ENCODE peak calls at places on chromosome 22, in four cellular contexts. E, M, H and L are unnamed samples.

GRCh38 chr22:34508797-34509196 is 557.2 kb upstream of the ISX start:
- DNase-seq in E (no peak), M (no peak), H (no peak), L (no peak)

GRCh38 chr22:37189011-37189466 is 992 bp upstream of the C1QTNF6 start:
- DNase-seq in E (peak; percentile 61), M (no peak), H (no peak), L (peak; percentile 94)

GRCh38 chr22:40673017-40673416 is 6.3 kb upstream of the MCHR1 start:
- DNase-seq in M (no peak), H (no peak), E (no peak), L (no peak)

GRCh38 chr22:32590556-32590955 is 115.9 kb downstream of the FBXO7 start:
- DNase-seq in H (no peak), M (peak; percentile 29), E (peak; percentile 88), L (peak; percentile 45)

GRCh38 chr22:25148149-25148691 is 51.4 kb upstream of the CRYBB3 start:
- DNase-seq in M (no peak), E (no peak), H (no peak), L (no peak)

GRCh38 chr22:28813772-28814518 is 13.6 kb upstream of the XBP1 start:
- DNase-seq in M (no peak), H (no peak), E (no peak), L (no peak)

GRCh38 chr22:41687901-41688364 is 734 bp downstream of the SNU13 start:
- DNase-seq in M (no peak), E (peak; percentile 22), H (no peak), L (peak; percentile 4)

GRCh38 chr22:29158546-29158945 is 47.1 kb upstream of the EMID1 start:
- DNase-seq in M (no peak), H (no peak), E (no peak), L (no peak)

GRCh38 chr22:40487663-40488249 is 117.4 kb downstream of the SGSM3 start:
- DNase-seq in M (no peak), H (no peak), E (peak; percentile 40), L (peak; percentile 32)

GRCh38 chr22:41845380-41846267 is 12.7 kb downstream of the SREBF2 start:
- DNase-seq in E (peak; percentile 38), M (no peak), H (no peak), L (no peak)

GRCh38 chr22:41557401-41558240 is 3.2 kb upstream of the CSDC2 start:
- DNase-seq in E (peak; percentile 92), H (peak; percentile 73), M (peak; percentile 71), L (no peak)

GRCh38 chr22:50737728-50738648 is at the start of gene ACR:
- DNase-seq in E (no peak), M (no peak), H (no peak), L (no peak)

GRCh38 chr22:26751217-26751616 is 93.8 kb downstream of the MIAT start:
- DNase-seq in M (no peak), E (peak; percentile 57), H (peak; percentile 14), L (no peak)

GRCh38 chr22:28268176-28268575 is 349.1 kb upstream of the PITPNB start:
- DNase-seq in H (no peak), M (no peak), E (peak; percentile 55), L (no peak)

GRCh38 chr22:24841261-24841660 is 35.2 kb downstream of the SGSM1 start:
- DNase-seq in H (no peak), M (no peak), E (no peak), L (no peak)

GRCh38 chr22:50419116-50419515 is 55.7 kb downstream of the SBF1 start:
- DNase-seq in E (no peak), H (no peak), M (no peak), L (no peak)

GRCh38 chr22:25054943-25055511 is 102.5 kb downstream of the KIAA1671 start:
- DNase-seq in E (peak; percentile 13), M (no peak), H (no peak), L (no peak)

GRCh38 chr22:50665738-50666137 is 6.9 kb upstream of the SHANK3 start:
- DNase-seq in H (no peak), E (no peak), M (no peak), L (no peak)

GRCh38 chr22:44684506-44685383 is 17.3 kb upstream of the PRR5 start:
- DNase-seq in H (peak; percentile 66), M (peak; percentile 90), E (peak; percentile 86), L (peak; percentile 79)
- H3K27ac ChIP-seq in H (no peak overlapping the region), M (peak overlapping the region; percentile 23), E (peak overlapping the region; percentile 29), L (peak overlapping the region; percentile 43)

DNA sequence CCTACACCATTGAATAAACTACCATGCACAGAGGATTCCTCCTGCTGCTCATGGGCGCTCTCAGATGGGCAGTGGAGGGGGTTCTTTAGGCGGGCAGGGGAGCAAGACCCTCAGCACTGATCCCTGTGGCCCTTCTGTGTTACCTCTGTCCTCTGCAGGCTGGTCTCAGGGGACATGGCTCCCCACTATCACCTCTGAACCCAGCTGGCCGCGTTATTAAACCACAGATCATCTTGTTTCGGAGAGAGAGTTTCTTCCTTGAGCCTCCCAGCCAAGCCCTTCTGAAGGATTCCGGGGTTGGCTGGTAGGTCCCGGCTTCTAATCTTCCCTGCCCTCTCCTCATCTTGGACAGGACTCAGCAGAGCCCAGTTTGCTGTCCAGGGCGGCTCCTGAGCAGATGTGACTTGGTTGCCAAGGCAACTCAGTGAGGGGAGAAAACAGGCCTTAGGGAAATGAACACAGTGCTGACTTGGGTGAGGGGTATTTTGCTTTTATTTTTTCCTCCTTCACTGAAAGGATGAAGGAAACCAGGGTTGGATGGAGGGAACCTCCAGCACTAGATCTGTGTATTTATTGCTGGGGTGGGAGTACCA is 13.3 kb downstream of the APOL3 start:
- DNase-seq in E (no peak), H (no peak), M (no peak), L (no peak)
- H3K27ac ChIP-seq in E (no peak overlapping the region), H (no peak overlapping the region), M (no peak overlapping the region), L (no peak overlapping the region)

GRCh38 chr22:31046591-31047226 is 34.4 kb upstream of the SMTN start:
- DNase-seq in H (no peak), M (no peak), E (no peak), L (no peak)

GRCh38 chr22:31048570-31048969 is 32.5 kb upstream of the SMTN start:
- DNase-seq in M (no peak), H (no peak), E (no peak), L (no peak)

GRCh38 chr22:31049815-31050420 is 31.2 kb upstream of the SMTN start:
- DNase-seq in M (no peak), E (no peak), H (no peak), L (no peak)

GRCh38 chr22:31044262-31044861 is 36.8 kb upstream of the SMTN start:
- DNase-seq in H (no peak), M (no peak), E (peak; percentile 68), L (no peak)

GRCh38 chr22:31045900-31046587 is 35.1 kb upstream of the SMTN start:
- DNase-seq in H (no peak), M (no peak), E (no peak), L (no peak)
- H3K27ac ChIP-seq in H (no peak overlapping the region), M (no peak overlapping the region), E (no peak overlapping the region), L (no peak overlapping the region)

DNA sequence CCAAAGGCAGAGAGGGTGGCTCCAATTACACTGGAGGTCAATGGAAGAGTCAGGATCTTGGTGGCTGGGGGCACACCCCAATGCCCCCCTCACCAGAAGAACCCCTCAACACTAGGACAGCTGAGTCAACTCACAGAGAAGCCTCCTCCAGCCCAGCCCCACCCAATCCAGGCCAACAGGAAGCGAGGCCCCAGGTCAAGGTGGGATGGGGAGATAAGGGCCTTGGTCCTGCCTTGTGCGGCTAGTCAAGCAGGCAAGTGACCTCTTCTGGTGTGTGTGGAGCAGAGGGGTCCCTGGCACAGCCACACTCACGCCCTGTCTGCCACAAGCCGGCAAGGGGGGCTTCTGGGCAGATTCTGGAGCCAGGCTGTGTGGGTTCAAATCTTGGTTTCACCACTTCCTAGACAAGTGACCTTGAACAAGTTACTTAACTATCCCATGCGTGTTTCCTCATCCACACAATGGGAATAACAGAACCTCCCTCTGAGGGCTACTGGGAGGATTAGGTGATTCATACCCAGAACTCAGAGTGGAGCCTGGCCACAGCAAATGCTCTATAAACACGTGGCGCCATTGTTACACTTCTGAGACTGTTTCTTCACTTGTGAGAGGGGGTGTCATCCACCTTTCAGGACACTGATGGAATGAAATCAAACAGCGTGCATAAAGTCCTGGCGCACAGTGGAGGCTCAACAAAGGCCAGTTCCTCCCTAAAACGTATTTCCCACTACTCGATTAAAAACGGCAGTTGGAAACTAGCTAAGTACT is 3.3 kb downstream of the TTLL12 start:
- DNase-seq in M (peak; percentile 28), E (peak; percentile 63), H (no peak), L (peak; percentile 34)
- H3K27ac ChIP-seq in M (no peak overlapping the region), E (no peak overlapping the region), H (no peak overlapping the region), L (no peak overlapping the region)

GRCh38 chr22:39094717-39095389 is 2.2 kb upstream of the APOBEC3H start:
- DNase-seq in H (no peak), M (no peak), E (no peak), L (no peak)
- H3K27ac ChIP-seq in H (no peak overlapping the region), M (no peak overlapping the region), E (no peak overlapping the region), L (no peak overlapping the region)

DNA sequence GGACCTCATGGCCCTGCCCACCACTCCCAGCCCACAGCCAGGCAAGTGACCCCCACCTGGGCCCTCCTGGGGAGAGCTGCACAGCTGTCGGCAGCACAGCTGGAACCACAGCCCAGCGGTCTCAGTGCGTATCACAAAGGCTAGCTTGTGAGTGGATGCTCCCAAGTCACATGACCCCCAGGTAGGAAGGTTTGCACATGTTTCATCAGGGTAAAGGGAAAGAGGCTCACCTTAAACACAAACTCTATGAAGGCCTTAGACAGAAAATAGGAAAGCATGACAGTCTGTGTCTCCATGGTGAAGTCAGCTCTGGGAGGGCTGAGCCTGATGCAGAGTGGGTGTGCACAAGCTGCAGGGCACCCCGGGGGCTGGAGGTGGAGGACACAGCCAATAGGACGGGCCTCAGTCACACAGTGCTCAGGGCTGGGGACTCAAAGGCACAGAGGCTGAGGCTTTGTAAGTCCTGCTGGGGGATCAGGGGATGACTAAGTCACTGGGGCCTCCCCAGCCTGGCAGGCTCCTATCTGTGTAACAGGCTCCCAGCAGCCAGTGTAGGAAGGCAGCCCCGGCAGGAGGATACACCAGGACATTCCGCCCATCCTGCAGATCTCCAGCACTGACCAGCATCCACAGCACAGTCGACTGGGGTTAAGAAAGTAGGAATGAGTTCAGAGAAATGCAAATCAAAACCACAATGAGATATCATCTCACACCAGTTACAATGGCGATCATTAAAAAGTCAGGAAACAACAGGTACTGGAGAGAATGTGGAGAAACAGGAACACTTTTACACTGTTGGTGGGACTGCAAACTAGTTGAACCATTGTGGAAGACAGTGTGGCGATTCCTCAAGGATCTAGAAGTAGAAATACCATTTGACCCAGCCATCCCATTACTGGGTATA is 22.0 kb downstream of the CELSR1 start:
- DNase-seq in E (peak; percentile 72), H (no peak), M (peak; percentile 57), L (peak; percentile 84)
- H3K27ac ChIP-seq in E (no peak overlapping the region), H (no peak overlapping the region), M (no peak overlapping the region), L (peak overlapping the region; percentile 91)

DNA sequence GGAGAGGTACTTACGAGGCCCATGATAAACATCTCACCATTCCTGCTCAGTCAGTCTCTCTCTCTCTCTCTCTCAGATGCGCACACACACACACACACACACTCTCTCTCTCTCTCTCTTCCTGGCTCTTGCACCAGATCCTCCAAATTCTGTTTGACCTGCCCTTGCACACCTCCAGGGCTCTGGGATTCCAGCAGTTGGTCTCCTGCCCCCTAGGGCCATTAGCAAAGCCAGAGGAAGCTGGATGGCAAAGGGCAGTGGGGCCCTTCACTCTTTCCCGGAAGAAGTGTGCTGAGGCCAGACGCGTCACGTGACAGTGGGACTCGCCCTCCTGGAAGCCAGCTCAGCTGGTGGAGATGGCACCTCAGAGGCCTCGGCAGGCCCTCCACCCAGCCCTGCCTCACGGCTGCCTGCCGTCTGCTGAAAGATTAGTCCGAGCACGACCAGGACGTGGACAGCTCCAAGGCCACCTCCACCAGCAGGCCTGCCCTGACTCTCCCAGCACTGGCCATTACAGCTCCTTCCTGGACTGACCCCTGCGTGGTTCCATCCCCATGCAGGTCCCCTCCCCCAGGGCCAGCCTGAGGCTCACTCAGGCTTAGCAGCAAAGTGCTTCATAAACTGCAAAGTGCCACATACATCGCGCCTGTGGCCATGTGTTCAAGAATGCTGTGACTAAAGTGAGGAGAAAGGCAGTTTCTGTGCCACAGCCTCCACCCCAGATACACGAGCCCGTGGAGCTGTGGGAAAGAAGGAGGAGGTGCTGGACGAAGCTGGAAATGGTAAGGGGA is 3.7 kb downstream of the PDGFB start:
- DNase-seq in M (no peak), E (no peak), H (peak; percentile 46), L (peak; percentile 78)
- H3K27ac ChIP-seq in M (no peak overlapping the region), E (no peak overlapping the region), H (no peak overlapping the region), L (no peak overlapping the region)